ENCODE peak calls at places on chromosomes 16 and 17, in six cellular contexts. K is SK-N-SH, D is OCI-LY7, L is GM23338, C is DND-41, T is neuronal stem cell. F is an unnamed sample. For H3K4me1, the result is how much of the 10 kb centered on the place peaks cover.

GRCh38 chr16:11871193-11871592 is 19.9 kb upstream of the RSL1D1 start:
- DNase-seq in L (peak), K (no peak), C (no peak), T (no peak), D (no peak), F (no peak)

GRCh38 chr16:53968454-53968853 is 264.5 kb downstream of the FTO start:
- DNase-seq in T (no peak), D (no peak), L (no peak), K (no peak), C (no peak), F (peak)

GRCh38 chr16:15572329-15573001 is 70.5 kb downstream of the MARF1 start:
- DNase-seq in D (no peak), T (no peak), L (no peak), C (no peak), K (no peak), F (no peak)

GRCh38 chr16:70553645-70554044 is 30.0 kb downstream of the SF3B3 start:
- DNase-seq in K (no peak), C (no peak), L (no peak), T (no peak), D (no peak), F (peak)

GRCh38 chr17:82871056-82871775 is 31.4 kb upstream of the ZNF750 start:
- DNase-seq in K (no peak), T (no peak), L (peak), D (peak), C (no peak), F (peak)

GRCh38 chr16:9000664-9001063 is 37.0 kb upstream of the USP7 start:
- DNase-seq in T (no peak), D (no peak), K (no peak), L (no peak), C (no peak), F (no peak)

GRCh38 chr17:50268040-50268439 is 6.2 kb upstream of the TMEM92 start:
- DNase-seq in T (no peak), K (no peak), D (no peak), L (no peak), C (no peak), F (no peak)

GRCh38 chr16:27328937-27329336 is 15.2 kb downstream of the IL4R start:
- DNase-seq in C (no peak), L (no peak), K (no peak), D (no peak), T (no peak), F (no peak)

GRCh38 chr16:8647721-8648318 is 26.3 kb downstream of the METTL22 start:
- DNase-seq in K (no peak), T (no peak), D (no peak), L (no peak), C (no peak), F (no peak)

GRCh38 chr16:49378816-49379215 is 5.2 kb downstream of the C16orf78 start:
- DNase-seq in T (no peak), L (no peak), C (no peak), K (no peak), D (no peak), F (no peak)

GRCh38 chr16:75506567-75506966 is 11.3 kb upstream of the CHST6 start:
- DNase-seq in L (no peak), C (no peak), K (no peak), D (no peak), T (no peak), F (peak)

GRCh38 chr17:79821331-79822095 is 17.7 kb downstream of the CBX4 start:
- DNase-seq in D (no peak), C (no peak), K (no peak), T (no peak), L (no peak), F (no peak)
- H3K4me2 ChIP-seq in D (no peak), C (no peak), K (no peak), T (no peak), L (no peak), F (no peak)

GRCh38 chr16:4612977-4613635 is 1.6 kb downstream of the UBALD1 start:
- DNase-seq in T (no peak), K (peak), C (no peak), D (no peak), L (peak), F (peak)

GRCh38 chr16:4615389-4616046 is 830 bp upstream of the UBALD1 start:
- DNase-seq in T (no peak), L (no peak), D (peak), C (no peak), K (no peak), F (no peak)

GRCh38 chr16:4613636-4614570 is 785 bp downstream of the UBALD1 start:
- DNase-seq in L (peak), T (no peak), C (peak), K (peak), D (peak), F (peak)

GRCh38 chr16:4616047-4616811 is 1.5 kb upstream of the UBALD1 start:
- DNase-seq in K (peak), L (peak), D (peak), C (peak), T (peak), F (peak)

GRCh38 chr16:4614571-4615388 is at the start of gene UBALD1:
- DNase-seq in C (peak), T (peak), L (peak), D (peak), K (peak), F (peak)
- H2AFZ ChIP-seq in C (peak), T (peak), L (peak), D (peak), K (peak), F (peak)

GRCh38 chr16:1311212-1311737 is 1.8 kb downstream of the UBE2I start:
- DNase-seq in T (no peak), C (no peak), D (no peak), K (no peak), L (no peak), F (no peak)

GRCh38 chr16:1309888-1310831 is 724 bp downstream of the UBE2I start:
- DNase-seq in K (peak), D (peak), L (no peak), T (no peak), C (peak), F (peak)

GRCh38 chr16:1308977-1309885 is at the start of gene UBE2I:
- DNase-seq in L (peak), C (peak), T (peak), D (peak), K (peak), F (peak)

GRCh38 chr16:1311738-1312458 is 2.5 kb downstream of the UBE2I start:
- DNase-seq in T (no peak), C (no peak), L (no peak), D (no peak), K (no peak), F (no peak)

GRCh38 chr16:1310832-1311200 is 1.4 kb downstream of the UBE2I start:
- DNase-seq in L (no peak), K (no peak), T (no peak), D (peak), C (peak), F (no peak)
- H3K4me1 ChIP-seq in L (under half), K (under half), T (under half), D (under half), C (under half), F (under half)

GRCh38 chr17:43627657-43628650 is 33.8 kb downstream of the MEOX1 start:
- DNase-seq in K (no peak), L (no peak), C (no peak), D (no peak), T (no peak), F (no peak)
- H3K4me2 ChIP-seq in K (no peak), L (no peak), C (no peak), D (no peak), T (no peak), F (no peak)

DNA sequence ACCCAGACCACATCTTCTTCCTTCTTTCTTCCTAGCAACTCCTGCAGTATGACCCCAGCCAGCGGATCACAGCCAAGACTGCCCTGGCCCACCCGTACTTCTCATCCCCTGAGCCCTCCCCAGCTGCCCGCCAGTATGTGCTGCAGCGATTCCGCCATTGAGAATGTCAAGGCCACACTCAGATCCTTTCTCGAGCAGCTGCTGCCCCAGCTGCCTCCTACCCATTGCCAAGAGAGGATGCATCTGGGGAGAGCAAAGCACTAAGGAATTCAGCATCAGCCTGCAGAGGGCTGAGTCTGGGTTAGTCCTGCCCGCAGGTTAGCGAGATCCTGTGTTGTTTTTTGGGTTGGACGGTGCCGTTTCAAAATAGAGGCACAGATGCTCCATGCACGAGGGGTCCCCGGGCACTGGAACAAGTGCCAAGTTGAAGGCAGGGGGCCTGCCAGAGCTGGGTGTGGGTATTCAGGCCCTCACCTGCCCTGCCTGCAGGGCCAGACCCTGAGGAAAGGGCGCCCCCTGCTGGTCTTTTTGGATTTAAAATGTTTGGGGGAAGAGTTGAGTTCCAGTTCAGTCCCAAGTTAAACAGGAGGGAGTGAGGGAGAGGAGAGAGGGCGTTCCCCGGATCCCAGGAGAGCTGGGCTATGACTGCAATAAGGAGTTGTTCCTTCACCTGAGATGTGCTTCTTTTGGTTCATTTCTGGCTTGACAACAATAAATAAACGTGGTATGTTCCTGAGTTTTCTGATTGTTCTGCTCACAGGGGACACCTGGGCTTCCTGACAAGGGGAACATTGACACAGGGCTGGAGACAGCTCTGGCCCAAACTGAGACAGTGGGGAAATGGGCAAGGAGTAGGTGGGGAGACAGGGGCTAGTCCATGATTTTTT is 4.9 kb downstream of the CDK3 start:
- DNase-seq in D (peak), K (peak), T (peak), C (peak), L (peak), F (peak)
- H2AFZ ChIP-seq in D (no peak), K (no peak), T (no peak), C (no peak), L (no peak), F (no peak)

F was measured in mammary epithelial cell.